ENCODE peak calls at places on chromosome 13, in seven cellular contexts. E is brain microvascular endothelial cell, V is cardiac fibroblast, M is thoracic aorta, K is GM23338, W is right cardiac atrium, C is psoas muscle. X is an unnamed sample.
A peak's percentile ranks its signal among the peaks of the same experiment; 100 is the strongest.

GRCh38 chr13:44523176-44524017 is 52.7 kb downstream of the TSC22D1 start:
- DNase-seq in E (peak; percentile 59), V (peak; percentile 84), M (no peak), K (peak; percentile 19), W (no peak), C (no peak), X (no peak)

GRCh38 chr13:98536729-98537128 is 40.2 kb downstream of the STK24 start:
- DNase-seq in E (no peak), V (no peak), M (no peak), K (no peak), W (no peak), C (no peak), X (no peak)

GRCh38 chr13:24713022-24713421 is 32.8 kb downstream of the ATP12A start:
- DNase-seq in E (no peak), V (no peak), M (no peak), K (no peak), W (peak; percentile 44), C (no peak), X (no peak)

GRCh38 chr13:54599413-54599812 is 1570.8 kb downstream of the OLFM4 start:
- DNase-seq in E (no peak), V (no peak), M (no peak), K (peak; percentile 17), W (no peak), C (no peak), X (no peak)

GRCh38 chr13:38415233-38415632 is 65.6 kb downstream of the UFM1 start:
- DNase-seq in E (no peak), V (peak; percentile 8), M (no peak), K (no peak), W (no peak), C (no peak), X (no peak)

GRCh38 chr13:47474845-47475244 is 526.2 kb downstream of the SUCLA2 start:
- DNase-seq in E (no peak), V (no peak), M (no peak), K (no peak), W (no peak), C (no peak), X (no peak)

GRCh38 chr13:27852491-27852890 is 60.2 kb downstream of the GSX1 start:
- DNase-seq in E (no peak), V (no peak), M (no peak), K (no peak), W (no peak), C (no peak), X (no peak)

GRCh38 chr13:77460195-77460594 is 75.3 kb upstream of the SCEL start:
- DNase-seq in E (no peak), V (no peak), M (no peak), K (no peak), W (peak; percentile 77), C (peak; percentile 26), X (no peak)

GRCh38 chr13:27172495-27172842 is 858 bp upstream of the USP12 start:
- DNase-seq in E (peak; percentile 58), V (no peak), M (no peak), K (no peak), W (no peak), C (no peak), X (no peak)

GRCh38 chr13:50969691-50970090 is 60.1 kb downstream of the RNASEH2B start:
- DNase-seq in E (peak; percentile 7), V (no peak), M (no peak), K (peak; percentile 77), W (no peak), C (no peak), X (peak; percentile 26)

GRCh38 chr13:46743191-46743590 is 53.8 kb downstream of the ESD start:
- DNase-seq in E (no peak), V (peak; percentile 49), M (no peak), K (no peak), W (no peak), C (no peak), X (no peak)

GRCh38 chr13:27264648-27265047 is 6.0 kb upstream of the RASL11A start:
- DNase-seq in E (no peak), V (no peak), M (no peak), K (no peak), W (no peak), C (no peak), X (no peak)

GRCh38 chr13:36817996-36818395 is 1.0 kb upstream of the RFXAP start:
- DNase-seq in E (no peak), V (no peak), M (no peak), K (no peak), W (no peak), C (no peak), X (no peak)

GRCh38 chr13:93963266-93964131 is 516.0 kb downstream of the DCT start:
- DNase-seq in E (peak; percentile 63), V (peak; percentile 77), M (no peak), K (no peak), W (no peak), C (no peak), X (no peak)

GRCh38 chr13:31018511-31018910 is 86.1 kb downstream of the TEX26 start:
- DNase-seq in E (no peak), V (no peak), M (no peak), K (no peak), W (no peak), C (no peak), X (no peak)

GRCh38 chr13:94967183-94968039 is 255.1 kb upstream of the SOX21 start:
- DNase-seq in E (no peak), V (no peak), M (no peak), K (peak; percentile 74), W (no peak), C (peak; percentile 12), X (peak; percentile 40)

GRCh38 chr13:21326155-21327030 is 132.7 kb downstream of the ZDHHC20 start:
- DNase-seq in E (peak; percentile 18), V (peak; percentile 18), M (no peak), K (peak; percentile 98), W (peak; percentile 30), C (no peak), X (peak; percentile 33)

GRCh38 chr13:50686547-50686946 is 156.9 kb downstream of the DLEU7 start:
- DNase-seq in E (no peak), V (no peak), M (no peak), K (no peak), W (no peak), C (no peak), X (no peak)

GRCh38 chr13:61756031-61756430 is 340.4 kb upstream of the PCDH20 start:
- DNase-seq in E (no peak), V (no peak), M (no peak), K (no peak), W (no peak), C (no peak), X (no peak)

GRCh38 chr13:51318015-51318414 is 21.5 kb upstream of the SERPINE3 start:
- DNase-seq in E (no peak), V (no peak), M (no peak), K (no peak), W (no peak), C (no peak), X (no peak)

GRCh38 chr13:112903071-112903577 is 65.9 kb upstream of the MCF2L start:
- DNase-seq in E (no peak), V (no peak), M (no peak), K (no peak), W (no peak), C (no peak), X (no peak)

DNA sequence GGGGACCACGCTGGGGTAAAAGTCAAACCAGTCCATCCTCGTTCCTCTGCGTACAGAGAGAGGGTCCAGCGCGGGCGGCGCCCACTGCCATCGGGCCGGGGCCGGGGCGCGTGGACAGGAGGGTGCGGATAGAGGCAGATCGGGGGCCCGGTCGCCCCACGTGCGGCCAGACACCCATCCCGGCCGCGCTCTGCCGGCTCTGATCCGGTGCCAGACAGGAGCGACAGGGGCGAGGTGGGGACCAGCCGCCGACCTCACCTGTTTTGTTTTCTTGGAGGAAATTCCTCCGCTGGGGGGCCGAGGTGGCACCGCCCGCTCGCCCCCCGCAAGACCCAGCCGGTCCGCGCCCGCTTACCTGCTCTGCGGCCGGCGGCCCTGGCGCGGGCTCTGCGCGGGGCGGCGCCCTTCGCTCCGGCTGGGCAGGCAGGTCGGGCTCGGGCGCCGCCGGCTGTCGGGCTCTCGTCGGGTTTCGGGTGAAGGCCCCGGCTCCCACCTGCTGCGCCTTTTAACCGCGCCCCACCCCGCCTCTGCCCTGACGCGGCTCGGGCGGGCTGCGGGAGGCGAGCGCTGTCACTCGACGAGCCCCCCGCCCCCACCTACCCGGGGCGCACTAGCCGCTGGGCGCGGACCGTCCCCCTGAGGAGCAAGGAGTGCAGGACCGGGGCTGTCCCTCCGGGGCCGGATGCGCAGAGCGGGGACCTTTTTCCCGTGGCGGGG is at the start of gene GJB6:
- DNase-seq in E (no peak), V (no peak), M (no peak), K (peak; percentile 81), W (no peak), C (no peak), X (no peak)
- H3K4me3 ChIP-seq in E (no peak within 1 kb of the TSS), V (no peak within 1 kb of the TSS), M (peak within 1 kb of the TSS; percentile 49), K (peak within 1 kb of the TSS; percentile 69), W (peak within 1 kb of the TSS; percentile 41), C (peak within 1 kb of the TSS; percentile 53), X (no peak within 1 kb of the TSS)

DNA sequence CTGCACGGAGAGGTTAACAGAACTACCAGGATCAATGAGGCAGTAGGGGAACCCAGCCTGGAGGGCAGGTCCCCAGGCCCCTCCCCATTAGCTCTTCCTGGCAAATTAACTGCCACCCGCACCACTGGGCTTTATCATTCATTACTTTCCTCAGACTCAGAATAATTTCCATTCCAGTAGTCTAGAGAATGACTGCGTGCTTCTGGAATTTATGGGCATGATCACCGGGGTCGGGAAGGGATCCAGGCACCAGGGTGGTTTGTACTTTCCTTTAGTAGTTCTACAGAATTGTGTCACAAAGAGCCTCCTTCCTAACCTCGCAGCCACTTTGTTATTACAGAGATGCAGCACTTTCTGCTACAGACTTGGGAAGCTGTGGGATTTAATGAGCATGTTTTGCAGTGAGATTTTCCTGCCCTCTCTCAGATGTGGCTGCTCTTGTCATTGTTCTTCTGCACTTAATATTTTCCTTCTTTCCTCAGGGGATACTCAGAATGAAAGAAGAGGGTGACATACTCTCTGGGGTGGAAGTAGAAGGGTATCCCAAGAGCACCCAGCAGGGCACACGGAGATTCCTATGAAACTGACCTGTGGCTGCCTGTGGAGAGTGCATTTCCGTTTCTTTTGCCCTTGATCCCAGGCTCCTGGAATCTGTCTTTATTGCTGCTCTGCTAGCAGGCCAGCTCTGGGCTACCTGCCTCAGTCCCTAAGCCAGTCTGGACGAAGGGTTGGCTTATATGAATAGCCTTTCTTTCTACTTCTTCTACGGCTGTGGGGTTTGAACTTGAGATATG is 285.0 kb upstream of the SLC10A2 start:
- DNase-seq in E (peak; percentile 46), V (peak; percentile 31), M (no peak), K (peak; percentile 62), W (peak; percentile 19), C (no peak), X (peak; percentile 19)
- H3K4me3 ChIP-seq in E (no peak overlapping the region), V (no peak overlapping the region), M (no peak overlapping the region), K (peak overlapping the region; percentile 41), W (no peak overlapping the region), C (no peak overlapping the region), X (peak overlapping the region; percentile 51)

GRCh38 chr13:40665061-40665753 is 1.2 kb downstream of the FOXO1 start:
- DNase-seq in E (no peak), V (peak; percentile 39), M (no peak), K (peak; percentile 47), W (peak; percentile 39), C (peak; percentile 37), X (peak; percentile 11)
- H3K4me3 ChIP-seq in E (peak overlapping the region; percentile 81), V (peak overlapping the region; percentile 94), M (peak overlapping the region; percentile 97), K (peak overlapping the region; percentile 86), W (peak overlapping the region; percentile 57), C (peak overlapping the region; percentile 95), X (peak overlapping the region; percentile 44)

DNA sequence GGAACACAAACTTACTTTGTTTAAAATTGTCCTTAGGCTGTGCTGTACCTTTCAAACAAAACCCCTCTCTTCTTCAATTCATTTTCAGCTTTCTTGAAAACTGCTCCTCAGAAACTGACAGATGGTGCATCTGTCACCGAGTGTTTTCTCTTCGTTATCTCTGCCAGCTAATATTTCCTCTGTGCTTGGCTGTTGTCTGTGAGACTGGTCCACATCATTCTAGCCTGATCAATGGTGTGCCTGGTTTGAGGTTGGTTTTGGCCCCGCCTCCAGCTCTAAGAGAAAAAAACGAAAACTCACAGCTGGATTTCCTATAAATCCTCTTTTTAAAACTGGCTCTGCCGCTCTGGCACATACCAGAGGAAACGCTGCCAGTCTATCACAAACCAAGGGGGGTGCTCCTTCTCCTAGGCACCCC is 79.7 kb downstream of the STARD13 start:
- DNase-seq in E (peak; percentile 83), V (peak; percentile 64), M (no peak), K (peak; percentile 32), W (no peak), C (no peak), X (peak; percentile 64)
- H3K4me3 ChIP-seq in E (peak overlapping the region; percentile 42), V (no peak overlapping the region), M (peak overlapping the region; percentile 77), K (no peak overlapping the region), W (peak overlapping the region; percentile 11), C (peak overlapping the region; percentile 50), X (peak overlapping the region; percentile 66)

X was measured in BE2C.